ENCODE peak calls at places on chromosomes 13 and 19, in ten cellular contexts. J is fibroblast of mammary gland; U is PC-3; C is CD4-positive, alpha-beta T cell; Q is cardiac fibroblast; H is fibroblast of lung; A is A549; X is HCT116; V is mucosa of descending colon; M is progenitor cell of endocrine pancreas. K is an unnamed sample.

GRCh38 chr13:75410207-75410606 is 71.8 kb downstream of the TBC1D4 start:
- DNase-seq in A (no peak), U (no peak), Q (no peak), V (no peak), H (no peak), J (no peak), X (no peak), M (no peak), C (no peak), K (no peak)

GRCh38 chr13:65985632-65986031 is 1244.5 kb downstream of the PCDH9 start:
- DNase-seq in M (no peak), C (no peak), Q (no peak), U (peak), H (no peak), A (peak), J (no peak), V (peak), X (peak), K (no peak)

GRCh38 chr13:102680842-102681725 is 13.8 kb downstream of the METTL21C start:
- DNase-seq in X (no peak), V (no peak), Q (peak), M (no peak), A (no peak), U (no peak), C (no peak), H (peak), J (peak), K (no peak)

GRCh38 chr19:49767380-49767779 is 579 bp downstream of the AP2A1 start:
- DNase-seq in Q (peak), X (no peak), H (no peak), A (no peak), U (no peak), V (no peak), M (no peak), C (no peak), J (no peak), K (no peak)

GRCh38 chr13:47175172-47175806 is 278.4 kb upstream of the HTR2A start:
- DNase-seq in M (no peak), X (no peak), V (no peak), J (peak), H (peak), U (peak), A (no peak), Q (peak), C (no peak), K (peak)

GRCh38 chr19:41175825-41176734 is 16.9 kb upstream of the CYP2S1 start:
- DNase-seq in H (peak), U (peak), A (peak), Q (peak), V (peak), X (peak), C (peak), M (no peak), J (peak), K (peak)

GRCh38 chr19:46639356-46640061 is 3.5 kb upstream of the GNG8 start:
- DNase-seq in H (peak), X (no peak), Q (peak), J (peak), A (no peak), M (no peak), C (no peak), V (peak), U (no peak), K (no peak)

GRCh38 chr19:40519352-40520322 is 52.8 kb downstream of the SPTBN4 start:
- DNase-seq in H (peak), M (no peak), U (no peak), C (no peak), Q (peak), J (no peak), V (no peak), A (peak), X (no peak), K (no peak)

GRCh38 chr13:44172411-44172810 is 201.2 kb upstream of the SERP2 start:
- DNase-seq in A (no peak), V (no peak), U (peak), H (no peak), Q (no peak), C (no peak), M (no peak), J (peak), X (no peak), K (no peak)

GRCh38 chr19:54162241-54162805 is 2.8 kb upstream of the LENG1 start:
- DNase-seq in M (peak), Q (peak), H (peak), C (peak), V (peak), U (peak), A (peak), J (peak), X (peak), K (no peak)

GRCh38 chr13:23850134-23850533 is 39.1 kb downstream of the MIPEP start:
- DNase-seq in H (no peak), C (no peak), J (no peak), M (no peak), U (no peak), Q (no peak), V (no peak), A (no peak), X (no peak), K (no peak)

GRCh38 chr19:40251991-40252390 is 25.5 kb upstream of the CCNP start:
- DNase-seq in M (no peak), U (no peak), V (no peak), A (no peak), H (no peak), X (no peak), C (no peak), Q (no peak), J (no peak), K (no peak)

GRCh38 chr19:46670874-46671273 is 9.9 kb upstream of the DACT3 start:
- DNase-seq in C (no peak), U (peak), Q (no peak), A (no peak), J (no peak), H (peak), M (no peak), X (no peak), V (no peak), K (no peak)

GRCh38 chr19:19110410-19111137 is 27.7 kb downstream of the TMEM161A start:
- DNase-seq in H (peak), U (no peak), V (peak), X (no peak), M (peak), C (no peak), Q (peak), J (no peak), A (peak), K (no peak)

GRCh38 chr19:34327851-34328250 is 37.1 kb upstream of the GPI start:
- DNase-seq in A (no peak), J (no peak), M (no peak), X (no peak), H (peak), Q (no peak), U (no peak), V (no peak), C (no peak), K (no peak)

GRCh38 chr19:4575978-4576933 is 16.8 kb upstream of the SEMA6B start:
- DNase-seq in H (peak), V (peak), U (peak), C (peak), A (peak), X (no peak), Q (peak), J (peak), M (peak), K (no peak)
- TF ChIP-seq CTCF in H (peak), V (peak), U (peak), C (peak), A (peak), X (peak), Q (peak), J (peak), M (peak), K (peak)

GRCh38 chr19:39230096-39230764 is 14.6 kb downstream of the IFNL3 start:
- DNase-seq in J (no peak), Q (no peak), M (no peak), H (no peak), C (no peak), A (no peak), X (no peak), U (no peak), V (no peak), K (no peak)

GRCh38 chr19:39223703-39224279 is 19.7 kb upstream of the SYCN start:
- DNase-seq in M (no peak), Q (peak), V (peak), C (no peak), A (no peak), U (peak), X (no peak), H (peak), J (peak), K (no peak)

DNA sequence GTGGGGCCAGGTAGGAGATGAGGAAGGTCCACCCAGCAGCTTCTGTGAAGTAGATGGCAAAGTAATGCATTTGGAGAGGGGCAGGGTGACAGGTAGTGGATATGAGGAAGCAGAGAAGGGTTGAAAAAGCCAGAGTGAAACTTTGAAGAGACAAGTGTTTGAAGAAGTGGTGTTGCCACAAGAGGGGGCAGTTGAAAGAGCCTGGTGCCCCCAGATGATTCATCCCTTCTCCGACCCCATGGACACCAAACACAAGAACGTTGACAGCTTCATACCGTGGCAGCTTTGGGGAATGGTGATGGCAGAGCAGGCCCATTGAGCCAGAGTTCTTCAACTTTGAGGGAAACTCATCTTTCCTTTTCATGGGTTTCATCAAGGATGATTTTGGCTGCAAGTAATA is 19.9 kb downstream of the IFNL3 start:
- DNase-seq in Q (no peak), H (no peak), C (no peak), U (no peak), V (no peak), M (no peak), A (peak), J (no peak), X (no peak), K (no peak)
- TF ChIP-seq CTCF in Q (no peak), H (no peak), C (no peak), U (no peak), V (no peak), M (no peak), A (no peak), J (no peak), X (no peak), K (no peak)

DNA sequence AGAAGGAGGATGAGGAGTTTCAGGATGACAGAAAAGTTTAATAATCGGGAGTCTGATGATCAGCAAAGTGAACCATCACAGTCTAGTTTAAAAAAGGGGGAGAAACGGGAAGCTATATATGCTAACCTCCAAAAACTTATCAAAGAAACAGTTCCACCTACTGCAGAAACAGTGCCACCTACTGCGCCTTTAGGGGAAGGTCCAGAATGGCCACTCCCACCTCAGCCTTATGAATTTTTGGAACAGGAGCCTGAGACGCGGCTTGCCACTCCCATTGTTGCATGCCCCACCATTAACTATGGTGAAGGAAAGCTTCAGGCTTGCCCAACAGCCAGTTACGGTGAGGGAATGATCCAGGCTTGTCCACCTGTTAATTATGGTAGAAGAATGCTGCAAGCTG is 929.0 kb downstream of the SLITRK6 start:
- DNase-seq in V (no peak), A (peak), J (peak), U (peak), Q (no peak), M (no peak), C (no peak), X (no peak), H (no peak), K (no peak)
- TF ChIP-seq CTCF in V (no peak), A (no peak), J (peak), U (peak), Q (no peak), M (peak), C (no peak), X (no peak), H (no peak), K (no peak)

DNA sequence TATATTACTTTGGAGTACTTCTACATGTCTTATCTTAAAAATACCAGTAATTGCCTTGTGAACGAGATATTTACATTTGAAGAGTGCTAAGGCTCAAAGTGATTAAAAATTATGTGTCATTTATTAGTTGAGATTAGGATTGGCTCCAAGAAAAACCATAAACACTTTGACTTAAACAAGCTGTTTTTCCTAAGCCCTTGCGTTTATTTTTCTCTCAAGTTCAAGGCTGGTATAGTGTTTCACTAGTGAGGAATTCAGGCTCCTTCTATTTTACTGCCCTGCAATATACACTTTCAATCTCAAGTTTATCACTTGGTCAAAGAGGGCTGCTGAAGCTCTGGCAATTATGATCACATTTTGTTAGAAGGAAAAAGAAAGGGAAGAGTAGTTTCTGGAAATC is 49.9 kb downstream of the UFM1 start:
- DNase-seq in A (no peak), C (no peak), U (no peak), V (no peak), M (no peak), J (no peak), H (no peak), X (no peak), Q (no peak), K (no peak)
- TF ChIP-seq CTCF in A (no peak), C (no peak), U (no peak), V (no peak), M (no peak), J (no peak), H (no peak), X (no peak), Q (no peak), K (no peak)

DNA sequence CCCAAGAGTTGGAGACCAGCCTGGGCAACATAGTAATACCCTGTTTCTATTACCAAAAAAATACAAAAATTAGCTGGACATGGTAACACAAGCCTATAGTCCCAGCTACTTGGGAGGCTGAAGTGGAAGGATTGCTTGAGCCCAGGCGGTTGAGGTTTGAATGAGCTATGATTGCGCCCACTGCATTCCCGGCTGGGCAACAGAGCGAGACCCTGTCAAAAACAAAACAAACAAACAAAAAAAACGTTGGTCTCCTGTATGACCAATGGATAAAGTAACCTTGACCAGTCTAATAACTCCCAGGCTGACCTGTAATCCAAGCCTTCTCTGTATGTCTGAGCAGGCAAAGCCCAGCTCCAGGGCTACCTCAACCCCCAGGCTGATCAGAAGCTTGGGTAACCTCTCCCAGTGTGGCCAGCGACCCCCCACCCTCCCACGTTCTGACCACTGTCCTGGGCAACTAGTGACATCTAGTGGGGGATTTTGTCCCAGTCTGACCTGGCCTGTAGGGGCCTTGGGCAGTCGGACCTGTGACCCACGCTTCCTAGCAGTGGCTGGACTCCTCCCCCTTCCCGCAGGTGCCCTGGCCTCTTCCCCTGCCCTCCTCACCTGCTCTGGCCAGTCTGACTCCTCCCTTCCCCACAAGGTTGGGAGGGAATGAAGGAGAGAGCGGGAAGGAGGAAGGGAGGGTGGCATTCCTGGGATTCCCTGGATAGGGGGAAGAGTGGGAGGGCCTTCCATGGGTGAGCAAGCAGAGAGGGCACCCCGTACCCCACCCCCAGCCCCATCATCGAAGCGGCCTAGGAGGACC is 1.0 kb upstream of the BCAM start:
- DNase-seq in H (peak), Q (peak), C (no peak), M (peak), J (peak), U (peak), X (peak), V (peak), A (peak), K (peak)
- TF ChIP-seq CTCF in H (peak), Q (peak), C (no peak), M (peak), J (peak), U (peak), X (peak), V (no peak), A (peak), K (peak)

GRCh38 chr13:111282425-111282824 is 38.0 kb upstream of the TEX29 start:
- DNase-seq in C (no peak), Q (no peak), V (no peak), J (no peak), U (no peak), X (no peak), H (no peak), M (no peak), A (no peak), K (no peak)
- TF ChIP-seq CTCF in C (no peak), Q (no peak), V (no peak), J (no peak), U (no peak), X (no peak), H (no peak), M (no peak), A (no peak), K (no peak)

DNA sequence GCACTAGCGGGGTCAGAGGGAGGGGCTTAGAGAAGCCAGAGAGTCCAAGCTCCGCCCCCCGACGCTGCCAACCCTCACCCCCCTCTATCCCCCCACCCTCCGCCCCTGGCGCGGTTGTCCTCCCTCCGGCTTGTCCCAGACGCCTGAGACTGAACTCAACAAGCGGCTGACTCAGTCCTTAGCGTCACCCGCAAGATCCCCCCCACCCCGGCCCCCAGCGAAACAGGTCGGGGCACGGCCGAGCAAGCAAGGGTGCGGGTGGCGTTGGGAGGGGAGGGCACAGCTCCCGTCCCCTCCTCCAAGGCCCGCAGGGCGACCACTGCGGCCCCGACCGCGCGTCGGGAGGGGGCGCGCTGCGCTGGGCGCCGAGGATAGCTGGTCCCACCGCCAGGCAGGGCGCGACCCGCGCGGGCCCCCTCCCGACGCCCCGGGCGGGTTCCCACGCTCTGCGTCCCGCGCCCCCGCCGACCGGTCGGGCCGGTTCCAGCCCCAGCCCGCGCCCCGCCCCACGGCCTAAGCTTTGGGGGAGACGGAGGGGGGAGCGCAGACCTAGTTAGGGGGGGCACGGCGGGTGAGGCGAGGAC is 5.3 kb downstream of the NOTCH3 start:
- DNase-seq in M (peak), C (no peak), V (peak), X (no peak), H (peak), Q (peak), U (peak), J (peak), A (no peak), K (peak)
- TF ChIP-seq CTCF in M (peak), C (no peak), V (no peak), X (no peak), H (peak), Q (no peak), U (peak), J (no peak), A (no peak), K (peak)

DNA sequence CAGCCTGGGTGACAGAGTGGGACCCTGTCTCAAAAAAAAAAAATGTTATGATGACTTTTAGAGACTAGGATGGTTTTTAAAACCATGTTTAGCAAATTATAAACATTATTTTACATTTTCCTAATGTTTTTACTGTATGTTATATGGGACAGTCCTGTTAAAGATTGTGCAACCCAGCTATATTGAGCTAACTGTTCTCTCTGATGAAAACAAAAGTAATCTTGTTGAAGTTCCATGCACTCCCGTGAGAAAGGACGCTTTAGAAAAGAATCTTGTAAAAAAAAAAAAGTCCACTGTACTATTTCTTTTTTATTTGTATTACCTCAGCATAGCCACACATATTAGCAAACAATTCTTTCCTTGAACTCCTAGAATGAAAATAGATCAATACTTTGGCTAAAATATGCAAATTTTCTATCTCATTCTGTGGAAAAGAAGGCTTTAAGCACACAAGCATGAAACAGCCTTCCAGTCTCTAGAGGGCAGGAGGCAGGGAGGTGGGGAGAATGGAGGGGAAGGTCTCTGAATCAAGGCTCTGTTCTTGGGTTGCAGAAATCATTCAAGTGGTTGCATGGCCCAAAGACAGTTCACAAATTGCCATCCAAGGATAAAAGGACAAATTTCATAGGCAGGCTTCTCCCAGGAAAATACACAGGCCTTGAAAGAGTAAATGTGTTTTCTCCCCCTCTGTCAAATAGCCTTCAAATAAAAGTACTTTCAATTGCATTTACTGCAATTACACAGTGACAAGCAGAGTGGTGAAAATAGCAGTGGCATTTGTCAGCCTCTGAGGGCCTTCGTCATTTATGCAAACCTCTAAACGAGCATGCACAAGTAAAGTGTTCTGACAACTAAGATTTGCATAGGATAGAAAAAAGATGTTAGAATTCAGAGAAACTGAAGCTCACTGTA is 451.0 kb downstream of the DCT start:
- DNase-seq in J (no peak), M (no peak), V (no peak), C (no peak), Q (no peak), X (no peak), U (no peak), A (no peak), H (no peak), K (no peak)
- TF ChIP-seq CTCF in J (no peak), M (no peak), V (no peak), C (no peak), Q (no peak), X (no peak), U (no peak), A (no peak), H (no peak), K (no peak)

GRCh38 chr13:27005976-27006518 is 165.6 kb downstream of the USP12 start:
- DNase-seq in M (no peak), A (no peak), V (no peak), C (no peak), J (no peak), Q (no peak), X (no peak), H (no peak), U (no peak), K (no peak)
- TF ChIP-seq CTCF in M (no peak), A (no peak), V (no peak), C (no peak), J (no peak), Q (no peak), X (no peak), H (no peak), U (no peak), K (no peak)